ENCODE peak calls at places on chromosomes 7 and 10, in four cellular contexts. Z is D341Med, A is fibroblast of the conjunctiva, N is H1. Y is an unnamed sample.

GRCh38 chr10:28532223-28532508 is 752 bp upstream of the WAC start:
- DNase-seq in Z (no peak), A (peak; percentile 14), N (no peak), Y (no peak)

GRCh38 chr10:131452926-131453771 is 141.6 kb upstream of the TCERG1L start:
- DNase-seq in Z (no peak), A (no peak), N (peak; percentile 34), Y (peak; percentile 66)

GRCh38 chr7:158742065-158742821 is 37.6 kb upstream of the NCAPG2 start:
- DNase-seq in Z (no peak), A (no peak), N (no peak), Y (no peak)

GRCh38 chr7:117110480-117111315 is 157.4 kb downstream of the ST7 start:
- DNase-seq in Z (no peak), A (no peak), N (no peak), Y (no peak)

GRCh38 chr10:3493621-3494020 is 291.4 kb downstream of the KLF6 start:
- DNase-seq in Z (no peak), A (no peak), N (no peak), Y (no peak)

GRCh38 chr10:103153765-103154197 is 39.3 kb downstream of the NT5C2 start:
- DNase-seq in Z (no peak), A (no peak), N (no peak), Y (no peak)

GRCh38 chr7:131279044-131279443 is 48.6 kb upstream of the MKLN1 start:
- DNase-seq in Z (no peak), A (no peak), N (no peak), Y (no peak)

GRCh38 chr7:83472376-83472775 is 176.6 kb downstream of the SEMA3E start:
- DNase-seq in Z (no peak), A (no peak), N (no peak), Y (no peak)

GRCh38 chr7:139691253-139691781 is 86.5 kb downstream of the HIPK2 start:
- DNase-seq in Z (peak; percentile 47), A (no peak), N (no peak), Y (no peak)

GRCh38 chr10:131206136-131206995 is 105.2 kb downstream of the TCERG1L start:
- DNase-seq in Z (no peak), A (no peak), N (no peak), Y (no peak)

GRCh38 chr10:19918800-19919199 is 102.6 kb downstream of the PLXDC2 start:
- DNase-seq in Z (no peak), A (no peak), N (no peak), Y (no peak)

GRCh38 chr10:103781329-103782061 is 73.9 kb downstream of the SH3PXD2A start:
- DNase-seq in Z (no peak), A (peak; percentile 23), N (no peak), Y (no peak)

Y was measured in C1 segment of cervical spinal cord.